ENCODE peak calls at places on chromosomes 7 and 10, in four cellular contexts. L is NT2/D1, U is posterior cingulate gyrus, R is hypothalamus. D is an unnamed sample.

GRCh38 chr10:59362184-59362966 is at the start of gene FAM13C:
- DNase-seq in L (peak; percentile 40), R (peak; percentile 54), U (peak; percentile 97), D (no peak)

GRCh38 chr10:19702215-19702614 is 114.0 kb upstream of the PLXDC2 start:
- DNase-seq in R (no peak), L (no peak), U (no peak), D (no peak)

GRCh38 chr7:27883726-27884125 is 143.8 kb downstream of the TAX1BP1 start:
- DNase-seq in U (no peak), L (no peak), R (no peak), D (no peak)

GRCh38 chr10:3714526-3714925 is 70.5 kb downstream of the KLF6 start:
- DNase-seq in U (no peak), R (no peak), L (no peak), D (no peak)

GRCh38 chr7:120089968-120090367 is 183.0 kb upstream of the KCND2 start:
- DNase-seq in U (no peak), R (no peak), L (no peak), D (no peak)

GRCh38 chr7:100965723-100966541 is 3.4 kb upstream of the MUC12 start:
- DNase-seq in L (peak; percentile 97), U (peak; percentile 92), R (no peak), D (peak; percentile 38)

GRCh38 chr10:131503992-131504391 is 192.5 kb upstream of the TCERG1L start:
- DNase-seq in L (no peak), U (no peak), R (no peak), D (no peak)

GRCh38 chr7:93779115-93779514 is 111.4 kb downstream of the TFPI2 start:
- DNase-seq in L (no peak), U (no peak), R (no peak), D (no peak)

GRCh38 chr10:121495719-121496118 is 102.5 kb downstream of the FGFR2 start:
- DNase-seq in U (no peak), L (no peak), R (no peak), D (no peak)

GRCh38 chr10:78248651-78249464 is 215.2 kb downstream of the RPS24 start:
- DNase-seq in U (peak; percentile 93), R (no peak), L (no peak), D (no peak)

GRCh38 chr7:102912742-102913141 is at the start of gene LRRC17:
- DNase-seq in R (no peak), L (no peak), U (no peak), D (no peak)

GRCh38 chr10:92239600-92240288 is 51.1 kb downstream of the CPEB3 start:
- DNase-seq in R (peak; percentile 37), U (peak; percentile 93), L (no peak), D (peak; percentile 16)

GRCh38 chr10:3408603-3409365 is 236.2 kb upstream of the PITRM1 start:
- DNase-seq in U (peak; percentile 58), R (no peak), L (no peak), D (no peak)

GRCh38 chr10:88456730-88457129 is 126.4 kb downstream of the RNLS start:
- DNase-seq in R (no peak), U (no peak), L (no peak), D (no peak)

GRCh38 chr7:113891828-113892227 is 27.0 kb downstream of the PPP1R3A start:
- DNase-seq in L (no peak), R (no peak), U (no peak), D (no peak)

GRCh38 chr7:99393363-99394187 is 14.8 kb downstream of the PDAP1 start:
- DNase-seq in L (peak; percentile 73), U (peak; percentile 92), R (peak; percentile 34), D (no peak)

GRCh38 chr10:59968705-59969104 is 62.3 kb upstream of the CCDC6 start:
- DNase-seq in U (no peak), R (no peak), L (no peak), D (no peak)

GRCh38 chr10:59176241-59177030 is at the start of gene PHYHIPL:
- DNase-seq in R (peak; percentile 55), L (peak; percentile 6), U (peak; percentile 95), D (no peak)

GRCh38 chr10:16521311-16522016 is at the start of gene C1QL3:
- DNase-seq in U (peak; percentile 94), R (no peak), L (no peak), D (no peak)

GRCh38 chr7:44116789-44117666 is 6.3 kb downstream of the POLD2 start:
- DNase-seq in R (no peak), U (peak; percentile 77), L (no peak), D (no peak)

GRCh38 chr10:71614946-71615345 is 104.6 kb downstream of the C10orf105 start:
- DNase-seq in R (no peak), U (no peak), L (no peak), D (no peak)

GRCh38 chr7:155670521-155670920 is 26.1 kb downstream of the RBM33 start:
- DNase-seq in L (no peak), R (no peak), U (peak; percentile 56), D (no peak)

GRCh38 chr7:73770002-73770859 is at the start of gene CLDN3:
- DNase-seq in R (no peak), L (peak; percentile 49), U (peak; percentile 82), D (no peak)

GRCh38 chr7:116843373-116843772 is 19.0 kb upstream of the CAPZA2 start:
- DNase-seq in R (no peak), L (no peak), U (no peak), D (no peak)